ENCODE peak calls at places on chromosome 5, in ten cellular contexts. V is HCT116, L is tibial nerve, H is psoas muscle, Z is IMR-90, T is breast epithelium, W is transverse colon, A is lung, K is SK-N-SH, N is stomach. B is an unnamed sample.
A peak's percentile ranks its signal among the peaks of the same experiment; 100 is the strongest.

GRCh38 chr5:141485305-141486055 is 650 bp downstream of the PCDHGC4 start:
- DNase-seq in V (no peak), L (no peak), H (peak; percentile 21), Z (no peak), T (no peak), W (no peak), A (no peak), K (peak; percentile 57), N (no peak), B (no peak)

GRCh38 chr5:132747064-132747692 is at the start of gene CCNI2:
- DNase-seq in V (no peak), L (no peak), H (peak; percentile 25), Z (no peak), T (peak; percentile 19), W (peak; percentile 81), A (no peak), K (peak; percentile 87), N (peak; percentile 66), B (no peak)

GRCh38 chr5:133569347-133569746 is 43.0 kb downstream of the FSTL4 start:
- DNase-seq in V (no peak), L (no peak), H (no peak), Z (peak; percentile 3), T (no peak), W (no peak), A (no peak), K (no peak), N (no peak), B (no peak)

GRCh38 chr5:7886849-7887460 is 18.0 kb downstream of the MTRR start:
- DNase-seq in V (peak; percentile 19), L (no peak), H (no peak), Z (peak; percentile 72), T (no peak), W (no peak), A (no peak), K (peak; percentile 27), N (no peak), B (no peak)

GRCh38 chr5:137914758-137915157 is 25.5 kb downstream of the PKD2L2 start:
- DNase-seq in V (no peak), L (no peak), H (no peak), Z (no peak), T (no peak), W (no peak), A (no peak), K (no peak), N (no peak), B (no peak)

GRCh38 chr5:157431544-157432200 is 28.3 kb upstream of the NIPAL4 start:
- DNase-seq in V (peak; percentile 38), L (no peak), H (no peak), Z (peak; percentile 69), T (no peak), W (peak; percentile 23), A (no peak), K (no peak), N (no peak), B (no peak)

GRCh38 chr5:150342583-150342982 is 14.9 kb upstream of the TCOF1 start:
- DNase-seq in V (no peak), L (no peak), H (no peak), Z (no peak), T (no peak), W (no peak), A (no peak), K (no peak), N (no peak), B (no peak)

GRCh38 chr5:12292610-12293204 is 388.5 kb upstream of the CTNND2 start:
- DNase-seq in V (no peak), L (no peak), H (no peak), Z (no peak), T (no peak), W (no peak), A (no peak), K (no peak), N (no peak), B (no peak)

GRCh38 chr5:133688386-133688785 is 76.0 kb upstream of the FSTL4 start:
- DNase-seq in V (no peak), L (no peak), H (no peak), Z (no peak), T (no peak), W (no peak), A (no peak), K (no peak), N (no peak), B (no peak)

GRCh38 chr5:31078931-31079330 is 114.6 kb upstream of the CDH6 start:
- DNase-seq in V (no peak), L (no peak), H (no peak), Z (no peak), T (no peak), W (no peak), A (no peak), K (no peak), N (no peak), B (no peak)

GRCh38 chr5:6788439-6788838 is 75.2 kb downstream of the TENT4A start:
- DNase-seq in V (no peak), L (no peak), H (no peak), Z (no peak), T (no peak), W (no peak), A (no peak), K (no peak), N (no peak), B (no peak)

GRCh38 chr5:6790346-6790865 is 77.2 kb downstream of the TENT4A start:
- DNase-seq in V (no peak), L (no peak), H (no peak), Z (no peak), T (no peak), W (no peak), A (no peak), K (no peak), N (no peak), B (no peak)

GRCh38 chr5:6791031-6791577 is 77.9 kb downstream of the TENT4A start:
- DNase-seq in V (no peak), L (no peak), H (no peak), Z (no peak), T (no peak), W (no peak), A (no peak), K (no peak), N (no peak), B (no peak)

GRCh38 chr5:6787941-6788340 is 74.7 kb downstream of the TENT4A start:
- DNase-seq in V (no peak), L (no peak), H (no peak), Z (no peak), T (no peak), W (no peak), A (no peak), K (no peak), N (no peak), B (no peak)

GRCh38 chr5:6788956-6789649 is 75.9 kb downstream of the TENT4A start:
- DNase-seq in V (no peak), L (no peak), H (no peak), Z (no peak), T (no peak), W (no peak), A (no peak), K (no peak), N (no peak), B (no peak)
- TF ChIP-seq CTCF in V (peak; percentile 33), L (no peak), H (no peak), Z (peak; percentile 12), T (no peak), W (no peak), A (no peak), K (peak; percentile 22), N (no peak), B (no peak)

DNA sequence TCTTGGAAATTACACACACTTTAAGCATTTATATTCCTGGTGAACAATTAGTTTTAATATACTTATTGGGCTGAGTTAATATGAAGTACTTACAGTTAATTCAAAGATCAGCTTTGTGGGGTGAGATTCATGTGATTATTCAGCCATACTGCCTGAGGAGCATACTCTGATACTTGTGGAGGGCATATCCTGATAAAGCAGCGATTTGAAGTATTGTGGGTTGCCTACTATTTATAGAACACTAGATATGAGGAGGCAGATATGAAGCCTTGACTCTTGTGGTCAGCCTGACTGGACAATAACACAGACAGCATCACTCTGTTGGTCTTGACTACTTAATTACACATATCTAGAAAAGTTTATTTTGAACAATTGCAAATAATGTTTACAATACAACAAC is 27.0 kb upstream of the AGGF1 start:
- DNase-seq in V (no peak), L (no peak), H (no peak), Z (no peak), T (no peak), W (no peak), A (no peak), K (no peak), N (no peak), B (no peak)
- H3K27ac ChIP-seq in V (no peak overlapping the region), L (no peak overlapping the region), H (no peak overlapping the region), Z (no peak overlapping the region), T (no peak overlapping the region), W (no peak overlapping the region), A (no peak overlapping the region), K (no peak overlapping the region), N (no peak overlapping the region), B (no peak overlapping the region)

GRCh38 chr5:112878760-112879159 is 17.7 kb downstream of the SRP19 start:
- DNase-seq in V (peak; percentile 19), L (no peak), H (no peak), Z (peak; percentile 46), T (no peak), W (no peak), A (no peak), K (no peak), N (no peak), B (no peak)
- H3K36me3 ChIP-seq in V (peaks cover 10% of the 10 kb centered on the region), L (no peaks in the 10 kb centered on the region), H (peaks cover 19% of the 10 kb centered on the region), Z (peaks cover 34% of the 10 kb centered on the region), T (no peaks in the 10 kb centered on the region), W (no peaks in the 10 kb centered on the region), A (peaks cover 13% of the 10 kb centered on the region), K (peaks cover 52% of the 10 kb centered on the region), N (peaks cover 15% of the 10 kb centered on the region), B (peaks cover 32% of the 10 kb centered on the region)

GRCh38 chr5:81749186-81749561 is 1.7 kb downstream of the SSBP2 start:
- DNase-seq in V (no peak), L (no peak), H (no peak), Z (no peak), T (no peak), W (no peak), A (no peak), K (no peak), N (no peak), B (no peak)

GRCh38 chr5:81750308-81751008 is 439 bp downstream of the SSBP2 start:
- DNase-seq in V (no peak), L (no peak), H (no peak), Z (no peak), T (no peak), W (peak; percentile 32), A (no peak), K (peak; percentile 76), N (peak; percentile 34), B (no peak)

GRCh38 chr5:81747030-81747429 is 3.9 kb downstream of the SSBP2 start:
- DNase-seq in V (no peak), L (no peak), H (no peak), Z (no peak), T (no peak), W (no peak), A (no peak), K (no peak), N (no peak), B (no peak)

GRCh38 chr5:81749562-81750307 is 1.2 kb downstream of the SSBP2 start:
- DNase-seq in V (no peak), L (no peak), H (peak; percentile 41), Z (peak; percentile 17), T (peak; percentile 40), W (peak; percentile 48), A (peak; percentile 30), K (peak; percentile 68), N (peak; percentile 31), B (no peak)

DNA sequence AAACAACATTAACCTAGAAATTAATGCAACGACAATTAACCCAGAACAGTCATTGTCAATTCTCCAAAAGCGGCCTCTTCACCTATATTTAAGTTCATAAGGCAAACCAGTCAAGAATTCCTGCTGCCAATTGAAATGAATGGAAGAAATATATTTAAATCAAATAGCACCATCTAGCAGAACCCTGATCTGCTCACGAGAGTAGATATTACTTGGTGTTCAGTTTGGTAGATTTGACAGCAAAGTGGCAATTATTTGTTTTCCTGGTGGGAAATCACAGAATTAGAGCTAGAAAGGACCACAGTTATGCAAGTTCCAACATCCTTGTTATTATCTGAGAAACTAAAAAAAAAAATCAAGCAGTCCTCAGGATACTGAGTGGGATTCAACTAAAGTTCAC is 2.3 kb downstream of the SSBP2 start:
- DNase-seq in V (no peak), L (no peak), H (no peak), Z (no peak), T (no peak), W (no peak), A (no peak), K (no peak), N (no peak), B (no peak)
- TF ChIP-seq CTCF in V (no peak), L (no peak), H (no peak), Z (no peak), T (no peak), W (no peak), A (no peak), K (peak; percentile 21), N (no peak), B (no peak)

B was measured in thoracic aorta.